ENCODE peak calls at places on chromosomes 3 and 15, in eight cellular contexts. E is stomach; H is IMR-90; N is tibial nerve; V is AG04450; U is effector memory CD4-positive, alpha-beta T cell; I is right lobe of liver; Y is HCT116. A is an unnamed sample.

GRCh38 chr15:68852466-68852865 is 31.8 kb upstream of the ANP32A start:
- DNase-seq in E (no peak), H (no peak), N (no peak), V (no peak), U (no peak), I (no peak), Y (no peak), A (no peak)

GRCh38 chr3:42264399-42265058 is 1.5 kb downstream of the CCK start:
- DNase-seq in E (peak; percentile 65), H (peak; percentile 16), N (no peak), V (no peak), U (no peak), I (no peak), Y (no peak), A (no peak)

GRCh38 chr15:65051266-65051665 is 6.1 kb downstream of the SLC51B start:
- DNase-seq in E (no peak), H (no peak), N (no peak), V (no peak), U (no peak), I (no peak), Y (no peak), A (no peak)

GRCh38 chr15:31328425-31328998 is 1.9 kb downstream of the KLF13 start:
- DNase-seq in E (no peak), H (peak; percentile 49), N (no peak), V (no peak), U (peak; percentile 62), I (no peak), Y (no peak), A (peak; percentile 82)

GRCh38 chr3:130341388-130341787 is 4.1 kb upstream of the COL6A5 start:
- DNase-seq in E (no peak), H (no peak), N (no peak), V (no peak), U (no peak), I (no peak), Y (no peak), A (no peak)

GRCh38 chr3:78872195-78872594 is 895.6 kb downstream of the ROBO1 start:
- DNase-seq in E (no peak), H (no peak), N (no peak), V (no peak), U (no peak), I (no peak), Y (no peak), A (no peak)

GRCh38 chr3:148866261-148866660 is 1.2 kb downstream of the CPA3 start:
- DNase-seq in E (no peak), H (peak; percentile 69), N (no peak), V (peak; percentile 27), U (no peak), I (no peak), Y (no peak), A (no peak)

GRCh38 chr15:59678620-59679019 is 10.5 kb downstream of the BNIP2 start:
- DNase-seq in E (no peak), H (no peak), N (no peak), V (no peak), U (no peak), I (no peak), Y (no peak), A (no peak)

GRCh38 chr3:67616046-67616445 is 38.4 kb downstream of the SUCLG2 start:
- DNase-seq in E (no peak), H (no peak), N (no peak), V (no peak), U (no peak), I (no peak), Y (no peak), A (no peak)

GRCh38 chr3:45365060-45365459 is 23.3 kb upstream of the LARS2 start:
- DNase-seq in E (no peak), H (peak; percentile 61), N (no peak), V (no peak), U (no peak), I (no peak), Y (no peak), A (no peak)

GRCh38 chr3:59247402-59247841 is 197.6 kb upstream of the CFAP20DC start:
- DNase-seq in E (peak; percentile 36), H (peak; percentile 52), N (no peak), V (no peak), U (no peak), I (no peak), Y (no peak), A (no peak)

GRCh38 chr3:122391674-122392446 is 7.9 kb downstream of the FAM162A start:
- DNase-seq in E (no peak), H (peak; percentile 5), N (no peak), V (no peak), U (no peak), I (no peak), Y (no peak), A (no peak)

GRCh38 chr15:48076454-48076853 is 44.3 kb upstream of the SLC24A5 start:
- DNase-seq in E (no peak), H (no peak), N (no peak), V (no peak), U (no peak), I (no peak), Y (no peak), A (no peak)

GRCh38 chr3:48219543-48219942 is 3.8 kb upstream of the CAMP start:
- DNase-seq in E (no peak), H (peak; percentile 20), N (no peak), V (no peak), U (no peak), I (no peak), Y (no peak), A (no peak)

GRCh38 chr3:37739579-37740290 is 121.9 kb upstream of the CTDSPL start:
- DNase-seq in E (no peak), H (no peak), N (no peak), V (no peak), U (no peak), I (no peak), Y (no peak), A (no peak)

GRCh38 chr3:192332386-192333291 is 394.7 kb downstream of the FGF12 start:
- DNase-seq in E (no peak), H (no peak), N (no peak), V (no peak), U (no peak), I (no peak), Y (no peak), A (no peak)

GRCh38 chr3:192336286-192336685 is 391.1 kb downstream of the FGF12 start:
- DNase-seq in E (no peak), H (no peak), N (no peak), V (no peak), U (no peak), I (no peak), Y (no peak), A (no peak)

GRCh38 chr3:192326656-192327055 is 400.7 kb downstream of the FGF12 start:
- DNase-seq in E (no peak), H (no peak), N (no peak), V (no peak), U (no peak), I (no peak), Y (no peak), A (no peak)

GRCh38 chr3:192331749-192332385 is 395.5 kb downstream of the FGF12 start:
- DNase-seq in E (no peak), H (no peak), N (no peak), V (no peak), U (no peak), I (no peak), Y (no peak), A (no peak)
- H3K4me3 ChIP-seq in E (peak overlapping the region; percentile 15), H (no peak overlapping the region), N (no peak overlapping the region), V (no peak overlapping the region), U (no peak overlapping the region), I (peak overlapping the region; percentile 37), Y (no peak overlapping the region), A (peak overlapping the region; percentile 52)

DNA sequence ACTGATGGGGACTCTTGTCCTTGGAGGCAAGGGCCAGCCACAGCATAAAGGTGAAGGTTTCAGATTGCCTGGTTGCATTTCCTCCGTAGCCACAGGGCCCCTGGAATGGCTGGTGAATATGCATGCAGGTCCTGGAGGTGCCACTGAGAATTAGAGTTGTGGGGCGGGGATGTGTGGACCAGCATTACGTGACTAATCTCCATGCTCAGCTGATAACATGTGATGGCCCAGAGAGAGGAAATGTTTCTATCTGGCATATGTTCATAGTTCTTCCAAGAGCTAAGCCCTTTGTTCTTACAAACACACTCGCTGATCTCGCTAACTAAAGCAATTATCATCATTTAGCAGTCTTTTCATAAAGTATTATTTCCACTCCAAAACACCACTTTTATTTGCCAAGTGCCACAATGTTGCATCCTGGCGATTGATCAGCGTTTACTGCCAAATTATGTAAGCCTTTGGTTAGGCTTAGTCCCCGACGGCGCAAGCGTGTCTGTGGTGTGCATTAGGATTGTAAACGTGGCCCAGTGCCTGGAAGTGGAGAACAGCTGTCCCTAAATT is 55.9 kb downstream of the CGNL1 start:
- DNase-seq in E (peak; percentile 53), H (no peak), N (no peak), V (no peak), U (no peak), I (peak; percentile 72), Y (no peak), A (no peak)
- H3K27ac ChIP-seq in E (peak overlapping the region; percentile 51), H (no peak overlapping the region), N (peak overlapping the region; percentile 49), V (no peak overlapping the region), U (no peak overlapping the region), I (peak overlapping the region; percentile 63), Y (no peak overlapping the region), A (no peak overlapping the region)

DNA sequence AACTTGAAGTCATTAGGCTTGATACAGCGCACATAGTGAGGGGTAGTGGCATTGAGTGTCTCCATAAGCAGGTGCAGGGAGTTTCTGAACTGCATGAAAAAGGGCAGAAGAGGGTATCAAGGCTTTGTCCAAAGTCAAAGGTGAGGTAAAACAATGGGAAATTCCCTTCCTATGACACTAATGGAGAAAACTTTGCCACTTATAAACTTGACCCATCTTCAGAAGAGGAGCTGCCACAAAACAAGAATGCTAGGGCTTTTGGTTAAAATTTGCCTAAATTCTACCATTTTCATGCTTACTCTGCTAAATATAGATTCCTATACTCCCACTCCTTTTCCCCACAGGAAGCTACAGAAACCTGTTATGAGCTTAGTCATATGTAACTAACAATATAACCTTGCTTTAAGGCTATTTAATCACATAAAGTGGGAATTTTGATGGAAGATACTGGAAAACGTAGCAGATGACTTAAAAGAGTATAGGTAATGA is 87.5 kb upstream of the MYO5C start:
- DNase-seq in E (no peak), H (peak; percentile 45), N (no peak), V (no peak), U (no peak), I (no peak), Y (no peak), A (no peak)
- H3K4me3 ChIP-seq in E (no peak overlapping the region), H (no peak overlapping the region), N (no peak overlapping the region), V (no peak overlapping the region), U (no peak overlapping the region), I (no peak overlapping the region), Y (no peak overlapping the region), A (no peak overlapping the region)

GRCh38 chr3:138600341-138600740 is 6.3 kb upstream of the CEP70 start:
- DNase-seq in E (no peak), H (no peak), N (no peak), V (no peak), U (no peak), I (no peak), Y (no peak), A (no peak)

GRCh38 chr3:138594935-138595259 is 837 bp upstream of the CEP70 start:
- DNase-seq in E (no peak), H (no peak), N (no peak), V (no peak), U (no peak), I (no peak), Y (no peak), A (no peak)

GRCh38 chr3:138594150-138594934 is at the start of gene CEP70:
- DNase-seq in E (peak; percentile 95), H (peak; percentile 95), N (peak; percentile 84), V (peak; percentile 85), U (peak; percentile 86), I (peak; percentile 97), Y (peak; percentile 90), A (peak; percentile 94)

GRCh38 chr3:138593488-138594149 is 441 bp downstream of the CEP70 start:
- DNase-seq in E (no peak), H (peak; percentile 7), N (no peak), V (no peak), U (no peak), I (no peak), Y (no peak), A (no peak)

GRCh38 chr3:138598534-138598933 is 4.5 kb upstream of the CEP70 start:
- DNase-seq in E (no peak), H (no peak), N (no peak), V (no peak), U (no peak), I (no peak), Y (no peak), A (no peak)
- H3K27ac ChIP-seq in E (no peak overlapping the region), H (no peak overlapping the region), N (no peak overlapping the region), V (no peak overlapping the region), U (no peak overlapping the region), I (no peak overlapping the region), Y (no peak overlapping the region), A (no peak overlapping the region)